ENCODE peak calls at places on chromosomes 7 and 10, in five cellular contexts. R is AG09319; D is sciatic nerve; E is activated T-helper 1 cell treated with anti-CD3 and anti-CD28 coated beads, Interleukin-12 subunit alpha, Interleukin-12 subunit beta, Interleukin-2, Interleukin-4 antibody, amounts not matched to agents 30 ng/mL and 10 ng/mL and 1 ng/mL, durations not matched to agents 14 hours and 24 hours and 36 hours; F is activated gamma-delta T cell. G is an unnamed sample.

GRCh38 chr7:123622660-123623386 is 21.2 kb downstream of the ASB15 start:
- DNase-seq in R (no peak), F (no peak), E (no peak), D (no peak), G (no peak)

GRCh38 chr10:35696392-35696791 is 54.3 kb upstream of the FZD8 start:
- DNase-seq in R (no peak), D (no peak), E (no peak), F (no peak), G (no peak)

GRCh38 chr7:138898255-138898654 is 82.9 kb downstream of the KIAA1549 start:
- DNase-seq in F (no peak), D (no peak), R (no peak), E (no peak), G (no peak)

GRCh38 chr7:20791523-20791879 is 4.8 kb upstream of the SP8 start:
- DNase-seq in E (no peak), D (no peak), R (no peak), F (no peak), G (no peak)

GRCh38 chr10:80449545-80449944 is 4.6 kb upstream of the TSPAN14 start:
- DNase-seq in D (no peak), E (no peak), F (no peak), R (no peak), G (no peak)

GRCh38 chr7:36749282-36749960 is 25.1 kb upstream of the AOAH start:
- DNase-seq in R (no peak), E (no peak), D (no peak), F (no peak), G (no peak)

GRCh38 chr7:55387062-55387965 is 22.2 kb downstream of the LANCL2 start:
- DNase-seq in F (no peak), E (no peak), D (no peak), R (no peak), G (no peak)

GRCh38 chr10:18566177-18566576 is 85.2 kb downstream of the NSUN6 start:
- DNase-seq in D (no peak), F (no peak), R (no peak), E (no peak), G (no peak)

GRCh38 chr10:42987121-42987541 is 89.7 kb upstream of the RET start:
- DNase-seq in R (no peak), D (no peak), E (no peak), F (no peak), G (no peak)

GRCh38 chr10:102988404-102989314 is 70.6 kb downstream of the CNNM2 start:
- DNase-seq in R (no peak), D (no peak), E (no peak), F (no peak), G (no peak)

GRCh38 chr10:110311357-110311949 is 6.7 kb upstream of the SMNDC1 start:
- DNase-seq in F (no peak), D (no peak), R (peak; percentile 14), E (no peak), G (no peak)

GRCh38 chr7:20435305-20435704 is 104.6 kb downstream of the ITGB8 start:
- DNase-seq in E (no peak), D (peak; percentile 79), R (no peak), F (no peak), G (no peak)

GRCh38 chr7:131106681-131107342 is 220.9 kb upstream of the MKLN1 start:
- DNase-seq in E (peak; percentile 45), F (peak; percentile 33), D (peak; percentile 70), R (peak; percentile 67), G (peak; percentile 23)

GRCh38 chr7:104185346-104185745 is 22.5 kb downstream of the ORC5 start:
- DNase-seq in R (no peak), D (no peak), E (no peak), F (no peak), G (no peak)

GRCh38 chr7:115613836-115614235 is 416.7 kb downstream of the TFEC start:
- DNase-seq in E (no peak), F (no peak), D (no peak), R (no peak), G (no peak)

GRCh38 chr7:20114463-20114862 is 102.7 kb downstream of the MACC1 start:
- DNase-seq in R (no peak), F (no peak), D (no peak), E (no peak), G (no peak)

GRCh38 chr10:78537018-78537417 is 503.4 kb downstream of the RPS24 start:
- DNase-seq in R (no peak), D (no peak), F (no peak), E (no peak), G (no peak)

GRCh38 chr7:80876894-80877414 is 41.9 kb downstream of the SEMA3C start:
- DNase-seq in R (no peak), E (no peak), D (no peak), F (no peak), G (no peak)

GRCh38 chr10:104630731-104631130 is 10.4 kb upstream of the SORCS3 start:
- DNase-seq in E (no peak), D (no peak), F (no peak), R (no peak), G (no peak)